ENCODE peak calls at places on chromosomes 1 and 21, in ten cellular contexts. L, C, U, M, X, S, A, T, G and I are unnamed samples.
A peak's percentile ranks its signal among the peaks of the same experiment; 100 is the strongest.

GRCh38 chr1:32447469-32448185 is 17.2 kb upstream of the ZBTB8B start:
- DNase-seq in X (no peak), A (peak; percentile 90), M (no peak), L (peak; percentile 29), G (peak; percentile 46), U (no peak), C (no peak), S (peak; percentile 81), T (peak; percentile 5), I (no peak)

GRCh38 chr21:44926364-44927101 is 5.8 kb upstream of the ITGB2 start:
- DNase-seq in U (no peak), X (peak; percentile 67), A (peak; percentile 47), L (no peak), T (no peak), M (no peak), C (peak; percentile 48), S (no peak), G (no peak), I (peak; percentile 51)

GRCh38 chr21:33264561-33264960 is 1.6 kb upstream of the IL10RB start:
- DNase-seq in U (no peak), S (no peak), G (no peak), T (no peak), L (no peak), A (no peak), M (no peak), X (no peak), C (no peak), I (no peak)

GRCh38 chr1:6287431-6287886 is 26.6 kb upstream of the GPR153 start:
- DNase-seq in A (peak; percentile 76), M (no peak), T (no peak), L (no peak), G (no peak), X (no peak), S (no peak), U (no peak), C (no peak), I (no peak)

GRCh38 chr21:45262041-45262581 is 25.6 kb downstream of the POFUT2 start:
- DNase-seq in A (no peak), L (no peak), S (no peak), T (no peak), G (no peak), M (no peak), C (no peak), X (no peak), U (no peak), I (no peak)

GRCh38 chr1:43452789-43453441 is 816 bp downstream of the HYI start:
- DNase-seq in L (peak; percentile 60), S (no peak), A (peak; percentile 67), X (no peak), G (no peak), T (peak; percentile 43), C (no peak), U (no peak), M (no peak), I (peak; percentile 51)

GRCh38 chr1:226001088-226001487 is 1.9 kb upstream of the SDE2 start:
- DNase-seq in A (no peak), L (no peak), X (no peak), C (no peak), T (no peak), S (no peak), G (no peak), M (no peak), U (no peak), I (no peak)

GRCh38 chr1:162548170-162548569 is 13.4 kb upstream of the UAP1 start:
- DNase-seq in L (peak; percentile 30), A (peak; percentile 21), C (no peak), S (no peak), U (no peak), T (no peak), G (no peak), M (no peak), X (no peak), I (peak; percentile 84)

GRCh38 chr1:161884475-161884874 is 118.4 kb downstream of the ATF6 start:
- DNase-seq in A (no peak), X (no peak), M (no peak), C (no peak), U (no peak), T (no peak), L (no peak), S (no peak), G (no peak), I (no peak)

GRCh38 chr1:214216779-214217178 is 64.2 kb upstream of the SMYD2 start:
- DNase-seq in G (no peak), U (no peak), L (no peak), X (no peak), A (no peak), S (no peak), T (no peak), M (no peak), C (no peak), I (no peak)

GRCh38 chr1:228364068-228364705 is 42.4 kb downstream of the TRIM11 start:
- DNase-seq in M (no peak), U (no peak), L (no peak), G (no peak), T (no peak), A (no peak), C (peak; percentile 38), S (no peak), X (no peak), I (no peak)

GRCh38 chr21:18832081-18832670 is 428.6 kb upstream of the TMPRSS15 start:
- DNase-seq in A (no peak), L (no peak), T (no peak), U (no peak), S (no peak), M (no peak), C (no peak), G (no peak), X (no peak), I (no peak)

GRCh38 chr1:37288900-37289299 is 185.5 kb upstream of the ZC3H12A start:
- DNase-seq in A (no peak), C (no peak), U (no peak), M (no peak), X (no peak), L (no peak), T (no peak), S (no peak), G (no peak), I (no peak)

GRCh38 chr1:197170538-197170937 is 24.1 kb upstream of the ASPM start:
- DNase-seq in X (no peak), C (no peak), T (no peak), L (no peak), S (no peak), A (no peak), M (no peak), G (no peak), U (no peak), I (no peak)

GRCh38 chr1:97824644-97825043 is 96.2 kb downstream of the DPYD start:
- DNase-seq in T (no peak), S (no peak), C (no peak), L (no peak), G (no peak), A (no peak), M (no peak), U (no peak), X (no peak), I (no peak)

GRCh38 chr1:204462229-204462561 is 32.4 kb downstream of the PIK3C2B start:
- DNase-seq in A (no peak), X (no peak), L (no peak), U (no peak), S (no peak), M (no peak), C (no peak), G (no peak), T (no peak), I (no peak)

GRCh38 chr1:51170342-51170741 is 65.7 kb upstream of the RNF11 start:
- DNase-seq in S (peak; percentile 3), T (no peak), U (no peak), C (no peak), A (no peak), L (no peak), X (no peak), G (no peak), M (no peak), I (no peak)